ENCODE peak calls at places on chromosome 17, in nine cellular contexts. A, Z, V, B, N, H, C, Q and G are unnamed samples.

GRCh38 chr17:42251115-42251514 is 25.1 kb downstream of the STAT5B start:
- DNase-seq in A (no peak), Z (no peak), V (no peak), B (peak; percentile 69), N (no peak), H (no peak), C (peak; percentile 54), Q (no peak), G (no peak)

GRCh38 chr17:67862614-67863217 is 37.4 kb downstream of the BPTF start:
- DNase-seq in A (no peak), Z (no peak), V (no peak), B (no peak), N (no peak), H (no peak), C (no peak), Q (no peak), G (no peak)

GRCh38 chr17:76738468-76738850 is 540 bp downstream of the MFSD11 start:
- DNase-seq in A (no peak), Z (no peak), V (no peak), B (peak; percentile 32), N (no peak), H (no peak), C (no peak), Q (no peak), G (no peak)

GRCh38 chr17:78367193-78367592 is 7.3 kb upstream of the SOCS3 start:
- DNase-seq in A (no peak), Z (no peak), V (no peak), B (no peak), N (no peak), H (no peak), C (no peak), Q (no peak), G (no peak)

GRCh38 chr17:36632916-36633846 is 31.8 kb downstream of the MRM1 start:
- DNase-seq in A (no peak), Z (no peak), V (no peak), B (no peak), N (no peak), H (no peak), C (no peak), Q (no peak), G (no peak)

GRCh38 chr17:302300-302698 is 50.3 kb downstream of the RPH3AL start:
- DNase-seq in A (peak; percentile 90), Z (no peak), V (no peak), B (no peak), N (no peak), H (no peak), C (no peak), Q (no peak), G (no peak)

GRCh38 chr17:48149174-48150106 is 41.9 kb downstream of the SNX11 start:
- DNase-seq in A (no peak), Z (no peak), V (no peak), B (no peak), N (no peak), H (no peak), C (no peak), Q (no peak), G (no peak)

GRCh38 chr17:77400445-77400870 is 259.7 kb downstream of the SEC14L1 start:
- DNase-seq in A (no peak), Z (peak; percentile 69), V (no peak), B (no peak), N (no peak), H (peak; percentile 86), C (no peak), Q (no peak), G (no peak)

GRCh38 chr17:40067710-40068109 is 4.9 kb downstream of the THRA start:
- DNase-seq in A (no peak), Z (no peak), V (no peak), B (no peak), N (no peak), H (no peak), C (no peak), Q (no peak), G (no peak)

GRCh38 chr17:81991684-81992513 is 14.5 kb downstream of the ASPSCR1 start:
- DNase-seq in A (peak; percentile 92), Z (no peak), V (no peak), B (peak; percentile 72), N (peak; percentile 31), H (no peak), C (peak; percentile 92), Q (no peak), G (peak; percentile 23)

GRCh38 chr17:48610282-48611211 is at the start of gene HOXB7:
- DNase-seq in A (peak; percentile 86), Z (peak; percentile 68), V (no peak), B (no peak), N (peak; percentile 62), H (peak; percentile 81), C (no peak), Q (peak; percentile 82), G (peak; percentile 93)

GRCh38 chr17:36850794-36851193 is 86.5 kb upstream of the LHX1 start:
- DNase-seq in A (no peak), Z (no peak), V (no peak), B (peak; percentile 60), N (peak; percentile 74), H (no peak), C (peak; percentile 94), Q (no peak), G (no peak)

GRCh38 chr17:29622337-29623282 is at the start of gene CORO6:
- DNase-seq in A (peak; percentile 60), Z (peak; percentile 74), V (no peak), B (peak; percentile 49), N (peak; percentile 23), H (peak; percentile 77), C (no peak), Q (no peak), G (peak; percentile 75)

GRCh38 chr17:28228109-28228840 is 90.7 kb upstream of the TMEM97 start:
- DNase-seq in A (no peak), Z (no peak), V (no peak), B (no peak), N (no peak), H (no peak), C (no peak), Q (no peak), G (no peak)

GRCh38 chr17:45043268-45043681 is 8.2 kb downstream of the DCAKD start:
- DNase-seq in A (no peak), Z (no peak), V (no peak), B (no peak), N (no peak), H (no peak), C (peak; percentile 95), Q (no peak), G (no peak)
- TF ChIP-seq CTCF in A (no peak), Z (no peak), V (no peak), B (no peak), N (no peak), H (no peak), C (no peak), Q (no peak), G (no peak)

GRCh38 chr17:45091778-45092425 is 30.8 kb downstream of the NMT1 start:
- DNase-seq in A (no peak), Z (no peak), V (no peak), B (peak; percentile 17), N (peak; percentile 36), H (no peak), C (no peak), Q (no peak), G (no peak)

GRCh38 chr17:45088741-45089140 is 27.6 kb downstream of the NMT1 start:
- DNase-seq in A (no peak), Z (no peak), V (no peak), B (no peak), N (no peak), H (no peak), C (no peak), Q (no peak), G (no peak)

GRCh38 chr17:45092932-45093430 is 31.9 kb downstream of the NMT1 start:
- DNase-seq in A (peak; percentile 70), Z (no peak), V (peak; percentile 97), B (peak; percentile 98), N (peak; percentile 99), H (no peak), C (peak; percentile 96), Q (peak; percentile 62), G (no peak)

GRCh38 chr17:45087978-45088377 is 26.9 kb downstream of the NMT1 start:
- DNase-seq in A (no peak), Z (no peak), V (no peak), B (no peak), N (no peak), H (no peak), C (no peak), Q (no peak), G (no peak)

GRCh38 chr17:45090711-45091110 is 29.6 kb downstream of the NMT1 start:
- DNase-seq in A (no peak), Z (no peak), V (no peak), B (no peak), N (peak; percentile 37), H (no peak), C (no peak), Q (no peak), G (no peak)
- TF ChIP-seq CTCF in A (no peak), Z (no peak), V (no peak), B (no peak), N (no peak), H (no peak), C (no peak), Q (no peak), G (no peak)

DNA sequence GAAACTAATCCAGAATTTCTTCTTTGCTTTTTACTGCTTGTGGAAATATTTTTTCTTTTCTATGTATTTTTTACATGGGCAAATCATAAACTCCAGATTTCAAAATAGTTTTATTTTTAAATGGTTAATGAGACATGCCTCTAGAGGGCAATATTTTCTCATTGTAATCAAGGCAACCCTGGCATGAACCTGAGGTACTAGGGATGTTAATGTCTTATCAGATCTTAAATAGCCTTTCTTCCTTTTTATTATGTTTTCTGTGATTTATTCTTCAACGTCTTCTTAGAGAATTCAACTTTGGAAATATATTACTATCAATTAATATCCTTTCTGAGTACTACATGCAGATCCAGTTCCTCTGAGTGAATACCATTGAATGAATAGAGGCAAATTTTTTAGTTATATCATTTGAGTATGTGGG is 324.7 kb downstream of the BCAS3 start:
- DNase-seq in A (no peak), Z (no peak), V (peak; percentile 27), B (peak; percentile 71), N (peak; percentile 79), H (no peak), C (peak; percentile 51), Q (no peak), G (no peak)
- TF ChIP-seq CTCF in A (no peak), Z (peak; percentile 35), V (peak; percentile 60), B (peak; percentile 41), N (peak; percentile 71), H (peak; percentile 78), C (peak; percentile 56), Q (no peak), G (peak; percentile 61)

DNA sequence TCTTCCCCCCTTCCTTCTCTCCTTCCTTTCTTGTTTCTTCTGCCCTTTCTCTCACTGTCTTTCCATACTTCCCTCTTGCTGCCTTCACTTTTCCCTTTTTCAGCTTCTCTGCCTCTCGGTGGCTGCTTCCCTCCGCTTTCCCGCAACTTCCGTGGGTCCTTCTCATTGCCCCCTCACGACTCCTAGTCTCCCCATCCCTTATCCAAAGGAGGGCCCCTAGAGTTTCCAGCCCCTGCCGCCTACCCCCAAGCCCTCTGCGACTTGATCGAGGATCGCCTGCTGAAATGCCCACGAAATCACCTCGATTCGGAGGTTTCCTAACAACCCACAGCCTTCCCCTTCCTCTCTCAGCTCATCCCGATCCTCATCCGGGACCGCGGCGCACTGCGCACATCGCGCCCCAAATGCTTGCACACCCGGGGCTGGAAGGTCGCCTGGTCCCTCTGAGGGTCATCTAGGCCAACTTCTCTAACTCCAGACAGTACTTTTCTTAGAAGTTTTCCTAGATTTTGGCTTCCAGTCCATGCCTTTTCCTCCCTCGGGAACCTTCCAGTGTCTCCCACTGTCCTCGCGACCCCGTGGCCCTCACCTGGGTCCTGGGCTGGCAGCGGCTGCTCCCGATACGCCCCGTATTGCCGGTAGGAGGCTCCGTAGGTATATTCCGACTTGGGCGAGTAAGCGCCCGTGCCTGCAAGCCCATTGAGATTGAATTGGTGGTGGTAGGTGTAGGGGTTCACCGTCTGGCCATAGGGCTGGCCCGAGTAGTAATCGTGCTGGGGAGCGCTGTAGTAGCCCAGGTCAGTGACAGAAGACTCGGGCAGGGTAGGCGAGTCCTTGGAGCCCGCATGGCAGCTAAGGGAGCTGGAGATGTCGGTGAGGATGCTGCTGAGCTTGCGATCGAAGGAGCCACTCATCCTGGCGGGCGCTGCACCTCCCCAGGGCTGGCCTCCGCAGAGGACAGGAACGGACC is 654 bp downstream of the DLX3 start:
- DNase-seq in A (no peak), Z (peak; percentile 27), V (no peak), B (no peak), N (no peak), H (no peak), C (no peak), Q (no peak), G (no peak)
- TF ChIP-seq CTCF in A (no peak), Z (no peak), V (no peak), B (peak; percentile 14), N (no peak), H (no peak), C (no peak), Q (no peak), G (peak; percentile 3)